ENCODE peak calls at places on chromosomes 11 and 22, in seven cellular contexts. T, P, Q, A, L, U and W are unnamed samples.

GRCh38 chr11:126059238-126059761 is 3.4 kb downstream of the CDON start:
- DNase-seq in T (no peak), P (no peak), Q (no peak), A (no peak), L (no peak), U (no peak), W (no peak)

GRCh38 chr11:101553891-101554292 is 29.9 kb downstream of the TRPC6 start:
- DNase-seq in T (no peak), P (no peak), Q (no peak), A (no peak), L (no peak), U (no peak), W (no peak)

GRCh38 chr22:30968015-30968923 is at the start of gene MORC2:
- DNase-seq in T (peak), P (no peak), Q (peak), A (peak), L (peak), U (no peak), W (peak)

GRCh38 chr11:12674936-12675696 is 895 bp downstream of the TEAD1 start:
- DNase-seq in T (peak), P (peak), Q (no peak), A (peak), L (peak), U (no peak), W (no peak)

GRCh38 chr11:270451-271208 is 7.6 kb upstream of the NLRP6 start:
- DNase-seq in T (no peak), P (no peak), Q (no peak), A (no peak), L (no peak), U (no peak), W (no peak)

GRCh38 chr22:20607157-20607907 is 99.9 kb downstream of the MED15 start:
- DNase-seq in T (no peak), P (no peak), Q (no peak), A (no peak), L (no peak), U (no peak), W (no peak)

GRCh38 chr22:41360126-41360525 is 21.6 kb upstream of the TEF start:
- DNase-seq in T (no peak), P (no peak), Q (no peak), A (no peak), L (no peak), U (no peak), W (no peak)

GRCh38 chr11:35323076-35323868 is 96.1 kb downstream of the SLC1A2 start:
- DNase-seq in T (no peak), P (peak), Q (no peak), A (no peak), L (no peak), U (no peak), W (no peak)

GRCh38 chr11:23789938-23790371 is 706.9 kb upstream of the LUZP2 start:
- DNase-seq in T (peak), P (peak), Q (peak), A (peak), L (no peak), U (no peak), W (no peak)

GRCh38 chr11:58286249-58286648 is 18.2 kb upstream of the OR10W1 start:
- DNase-seq in T (peak), P (peak), Q (peak), A (no peak), L (no peak), U (no peak), W (peak)

GRCh38 chr11:123316003-123316402 is 114.1 kb upstream of the GRAMD1B start:
- DNase-seq in T (peak), P (no peak), Q (no peak), A (no peak), L (no peak), U (no peak), W (no peak)

GRCh38 chr22:38504731-38505594 is 1.1 kb downstream of the DDX17 start:
- DNase-seq in T (peak), P (peak), Q (peak), A (peak), L (peak), U (no peak), W (no peak)

GRCh38 chr22:36253523-36254490 is 874 bp downstream of the APOL1 start:
- DNase-seq in T (peak), P (no peak), Q (no peak), A (peak), L (peak), U (no peak), W (no peak)

GRCh38 chr11:84408946-84409411 is 1122.8 kb upstream of the CCDC90B start:
- DNase-seq in T (peak), P (peak), Q (no peak), A (no peak), L (no peak), U (no peak), W (no peak)

GRCh38 chr22:36541831-36542391 is 12.9 kb upstream of the EIF3D start:
- DNase-seq in T (peak), P (peak), Q (no peak), A (peak), L (no peak), U (no peak), W (no peak)

GRCh38 chr11:870418-870817 is 27.8 kb downstream of the TSPAN4 start:
- DNase-seq in T (no peak), P (no peak), Q (no peak), A (no peak), L (no peak), U (no peak), W (no peak)

GRCh38 chr11:67543585-67543984 is 20.3 kb upstream of the CABP2 start:
- DNase-seq in T (no peak), P (no peak), Q (peak), A (no peak), L (no peak), U (no peak), W (no peak)

GRCh38 chr11:16154715-16155396 is 201.5 kb downstream of the SOX6 start:
- DNase-seq in T (peak), P (peak), Q (no peak), A (peak), L (no peak), U (no peak), W (no peak)

GRCh38 chr22:39715778-39716495 is 145.4 kb downstream of the CACNA1I start:
- DNase-seq in T (no peak), P (no peak), Q (no peak), A (no peak), L (no peak), U (no peak), W (no peak)

GRCh38 chr22:35866646-35867045 is 149.0 kb downstream of the APOL5 start:
- DNase-seq in T (peak), P (no peak), Q (no peak), A (no peak), L (no peak), U (no peak), W (no peak)

GRCh38 chr11:82810326-82810725 is 76.7 kb upstream of the FAM181B start:
- DNase-seq in T (no peak), P (no peak), Q (no peak), A (no peak), L (no peak), U (no peak), W (no peak)

GRCh38 chr11:111494040-111494439 is 18.1 kb downstream of the BTG4 start:
- DNase-seq in T (no peak), P (no peak), Q (no peak), A (no peak), L (no peak), U (no peak), W (no peak)

GRCh38 chr11:63838150-63838681 is 694 bp upstream of the MARK2 start:
- DNase-seq in T (no peak), P (no peak), Q (no peak), A (no peak), L (no peak), U (no peak), W (no peak)

GRCh38 chr11:6931146-6931713 is 5.0 kb downstream of the ZNF215 start:
- DNase-seq in T (peak), P (no peak), Q (no peak), A (no peak), L (no peak), U (no peak), W (no peak)

GRCh38 chr11:83087035-83087434 is 15.3 kb upstream of the RAB30 start:
- DNase-seq in T (peak), P (peak), Q (no peak), A (no peak), L (no peak), U (no peak), W (peak)

DNA sequence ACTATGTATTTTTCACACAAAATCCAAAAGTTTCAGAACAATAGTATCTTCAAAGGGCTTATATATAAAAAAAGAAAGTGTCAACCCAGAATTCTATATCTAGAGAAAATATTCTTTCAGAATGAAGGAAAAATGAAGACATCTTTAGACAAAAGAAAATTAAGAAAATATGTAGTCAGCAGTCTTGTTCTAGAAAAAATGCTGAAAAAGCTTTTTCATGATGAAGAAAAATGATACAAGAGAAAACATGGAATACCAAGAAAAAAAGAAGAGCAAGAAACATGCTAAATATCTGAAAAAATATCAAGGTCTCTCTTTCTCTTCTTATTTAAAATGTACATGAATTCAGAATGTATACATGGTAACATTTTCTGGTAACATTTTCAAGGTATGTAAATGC is 816.8 kb upstream of the FAT3 start:
- DNase-seq in T (no peak), P (no peak), Q (no peak), A (no peak), L (no peak), U (no peak), W (no peak)
- TF ChIP-seq CTCF in T (no peak), P (no peak), Q (no peak), A (no peak), L (no peak), U (no peak), W (no peak)

GRCh38 chr11:85694385-85694980 is 8.5 kb upstream of the CCDC89 start:
- DNase-seq in T (peak), P (peak), Q (no peak), A (no peak), L (no peak), U (no peak), W (peak)
- TF ChIP-seq CTCF in T (peak), P (peak), Q (peak), A (no peak), L (peak), U (peak), W (peak)

GRCh38 chr11:9672918-9673317 is 9.0 kb downstream of the SWAP70 start:
- DNase-seq in T (no peak), P (no peak), Q (no peak), A (no peak), L (no peak), U (no peak), W (no peak)

GRCh38 chr11:9677951-9678350 is 14.1 kb downstream of the SWAP70 start:
- DNase-seq in T (no peak), P (no peak), Q (no peak), A (no peak), L (no peak), U (no peak), W (no peak)

GRCh38 chr11:9675691-9676090 is 11.8 kb downstream of the SWAP70 start:
- DNase-seq in T (no peak), P (no peak), Q (no peak), A (no peak), L (no peak), U (no peak), W (no peak)

GRCh38 chr11:9669954-9670353 is 6.1 kb downstream of the SWAP70 start:
- DNase-seq in T (no peak), P (no peak), Q (no peak), A (no peak), L (no peak), U (no peak), W (no peak)

GRCh38 chr11:9672288-9672916 is 8.5 kb downstream of the SWAP70 start:
- DNase-seq in T (no peak), P (no peak), Q (no peak), A (no peak), L (no peak), U (no peak), W (no peak)
- TF ChIP-seq CTCF in T (no peak), P (no peak), Q (no peak), A (no peak), L (no peak), U (no peak), W (no peak)

GRCh38 chr11:69518081-69518950 is 36.9 kb downstream of the LINC01488 start:
- DNase-seq in T (peak), P (no peak), Q (no peak), A (no peak), L (no peak), U (no peak), W (no peak)

GRCh38 chr11:69524291-69524882 is 42.9 kb downstream of the LINC01488 start:
- DNase-seq in T (peak), P (peak), Q (no peak), A (no peak), L (no peak), U (no peak), W (no peak)

GRCh38 chr11:69523453-69523852 is 42.0 kb downstream of the LINC01488 start:
- DNase-seq in T (no peak), P (no peak), Q (no peak), A (no peak), L (no peak), U (no peak), W (no peak)

GRCh38 chr11:69520186-69520585 is 38.7 kb downstream of the LINC01488 start:
- DNase-seq in T (peak), P (no peak), Q (no peak), A (no peak), L (no peak), U (no peak), W (no peak)

DNA sequence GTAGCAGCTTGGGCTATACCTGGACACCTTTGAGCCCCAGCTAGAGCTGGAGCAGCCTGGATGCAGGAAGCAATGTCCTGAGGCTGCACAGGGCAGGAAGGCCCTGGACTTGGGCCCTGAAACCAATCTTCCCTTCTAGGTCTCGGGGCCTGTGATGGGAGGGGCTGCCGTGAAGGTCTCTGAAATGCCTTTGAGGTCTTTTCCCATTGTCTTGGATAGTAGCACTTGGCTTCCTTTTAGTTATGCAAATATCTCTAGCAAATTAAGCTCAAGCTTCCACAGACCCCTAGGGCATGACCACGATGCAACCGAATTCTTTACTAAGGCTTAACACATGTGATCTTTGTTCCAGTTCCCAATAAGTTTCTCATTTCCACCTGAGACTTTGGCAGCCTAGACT is 40.0 kb downstream of the LINC01488 start:
- DNase-seq in T (no peak), P (no peak), Q (no peak), A (no peak), L (no peak), U (no peak), W (no peak)
- TF ChIP-seq CTCF in T (no peak), P (no peak), Q (no peak), A (no peak), L (no peak), U (no peak), W (no peak)

GRCh38 chr11:62721994-62722393 is 5.3 kb downstream of the HNRNPUL2 start:
- DNase-seq in T (peak), P (peak), Q (no peak), A (no peak), L (no peak), U (no peak), W (no peak)
- TF ChIP-seq CTCF in T (no peak), P (peak), Q (no peak), A (no peak), L (no peak), U (no peak), W (peak)

GRCh38 chr22:32409977-32410376 is 2.1 kb downstream of the RTCB start:
- DNase-seq in T (no peak), P (peak), Q (peak), A (no peak), L (no peak), U (no peak), W (no peak)

GRCh38 chr22:32407936-32408335 is 4.1 kb downstream of the RTCB start:
- DNase-seq in T (no peak), P (no peak), Q (no peak), A (no peak), L (no peak), U (no peak), W (no peak)

GRCh38 chr22:32410459-32410858 is 1.6 kb downstream of the RTCB start:
- DNase-seq in T (no peak), P (peak), Q (no peak), A (no peak), L (no peak), U (no peak), W (no peak)

GRCh38 chr22:32411388-32411787 is 659 bp downstream of the RTCB start:
- DNase-seq in T (peak), P (peak), Q (peak), A (no peak), L (no peak), U (no peak), W (no peak)

GRCh38 chr22:32407332-32407731 is 4.7 kb downstream of the RTCB start:
- DNase-seq in T (no peak), P (no peak), Q (no peak), A (no peak), L (no peak), U (no peak), W (no peak)
- TF ChIP-seq CTCF in T (no peak), P (no peak), Q (no peak), A (no peak), L (no peak), U (no peak), W (no peak)

GRCh38 chr11:117479372-117479771 is 151.7 kb downstream of the CEP164 start:
- DNase-seq in T (no peak), P (no peak), Q (no peak), A (no peak), L (no peak), U (no peak), W (no peak)
- TF ChIP-seq CTCF in T (no peak), P (no peak), Q (no peak), A (no peak), L (no peak), U (peak), W (peak)

DNA sequence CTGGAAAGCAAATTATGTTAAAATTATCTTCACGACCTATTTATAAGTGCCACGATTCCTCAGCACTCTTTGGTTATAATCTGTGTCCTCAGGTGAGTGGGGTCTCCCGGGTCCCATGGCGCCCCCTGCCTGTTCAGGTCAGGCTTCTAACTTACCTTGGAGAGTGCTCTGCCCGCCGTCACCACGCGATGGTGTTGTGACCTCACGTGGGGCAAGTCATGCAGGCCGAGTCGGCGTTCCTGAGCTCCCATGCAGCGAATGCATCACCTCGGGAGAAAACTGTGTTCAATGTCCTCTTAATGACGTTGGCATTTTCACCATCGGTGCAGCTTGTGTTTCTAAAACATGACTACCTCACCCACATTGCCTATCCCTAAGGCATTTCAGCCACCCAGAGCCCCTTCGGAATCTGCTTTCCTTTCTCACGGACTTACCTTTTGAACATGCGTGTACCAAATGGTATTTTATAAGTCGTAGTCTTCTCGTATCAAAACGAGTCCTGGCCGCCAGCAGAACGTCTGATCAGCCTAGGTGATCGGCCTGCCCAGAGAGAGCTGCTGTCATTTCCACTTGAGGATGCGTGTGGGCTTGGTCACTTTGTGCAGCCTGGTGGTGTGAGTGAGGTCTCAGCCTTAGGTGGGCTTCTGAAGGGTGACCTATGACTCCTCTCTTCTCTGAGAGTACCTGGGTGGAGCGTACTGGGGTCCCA is 64.8 kb downstream of the TBC1D22A start:
- DNase-seq in T (no peak), P (no peak), Q (no peak), A (no peak), L (no peak), U (no peak), W (no peak)
- TF ChIP-seq CTCF in T (no peak), P (no peak), Q (no peak), A (no peak), L (no peak), U (peak), W (no peak)

GRCh38 chr22:18065256-18065655 is 12.5 kb upstream of the PEX26 start:
- DNase-seq in T (no peak), P (peak), Q (no peak), A (no peak), L (no peak), U (no peak), W (no peak)
- TF ChIP-seq CTCF in T (no peak), P (no peak), Q (no peak), A (no peak), L (no peak), U (no peak), W (no peak)

DNA sequence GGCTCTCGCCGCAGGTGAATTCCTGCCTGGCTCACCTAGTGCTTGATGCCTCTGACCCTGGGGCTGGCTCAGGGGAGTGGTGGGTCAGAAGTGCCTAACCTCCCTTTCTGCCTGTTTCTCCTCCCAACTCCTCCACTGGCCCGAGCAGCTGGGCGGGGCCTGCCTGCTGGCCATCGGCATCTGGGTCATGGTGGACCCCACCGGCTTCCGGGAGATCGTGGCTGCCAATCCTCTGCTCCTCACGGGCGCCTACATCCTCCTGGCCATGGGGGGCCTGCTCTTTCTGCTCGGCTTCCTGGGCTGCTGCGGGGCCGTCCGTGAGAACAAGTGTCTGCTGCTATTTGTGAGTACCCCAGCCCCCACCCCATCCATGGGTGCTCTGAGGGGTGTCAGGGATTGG is 41.1 kb downstream of the TP53I11 start:
- DNase-seq in T (no peak), P (no peak), Q (no peak), A (no peak), L (no peak), U (no peak), W (no peak)
- TF ChIP-seq CTCF in T (no peak), P (no peak), Q (no peak), A (no peak), L (no peak), U (no peak), W (no peak)